ENCODE peak calls at places on chromosomes 6 and 20, in seven cellular contexts. One of them, this sample, is unnamed.

GRCh38 chr6:56488281-56488680 is 154.4 kb downstream of the DST start:
- DNase-seq in GM12878: no peak
- DNase-seq in heart left ventricle: no peak
- DNase-seq in gastrocnemius medialis: no peak
- DNase-seq in astrocyte: no peak
- DNase-seq in CD4-positive, CD25-positive, alpha-beta regulatory T cell: no peak
- DNase-seq in stomach: no peak
- DNase-seq in this sample: no peak

GRCh38 chr6:27290065-27290849 is 21.8 kb downstream of the POM121L2 start:
- DNase-seq in GM12878: peak; percentile 40
- DNase-seq in heart left ventricle: no peak
- DNase-seq in gastrocnemius medialis: no peak
- DNase-seq in astrocyte: peak; percentile 31
- DNase-seq in CD4-positive, CD25-positive, alpha-beta regulatory T cell: no peak
- DNase-seq in stomach: no peak
- DNase-seq in this sample: no peak

GRCh38 chr6:16199792-16200191 is 38.6 kb upstream of the GMPR start:
- DNase-seq in GM12878: no peak
- DNase-seq in heart left ventricle: no peak
- DNase-seq in gastrocnemius medialis: no peak
- DNase-seq in astrocyte: no peak
- DNase-seq in CD4-positive, CD25-positive, alpha-beta regulatory T cell: no peak
- DNase-seq in stomach: no peak
- DNase-seq in this sample: no peak

GRCh38 chr6:44339763-44340625 is 2.5 kb upstream of the SPATS1 start:
- DNase-seq in GM12878: no peak
- DNase-seq in heart left ventricle: no peak
- DNase-seq in gastrocnemius medialis: no peak
- DNase-seq in astrocyte: peak; percentile 7
- DNase-seq in CD4-positive, CD25-positive, alpha-beta regulatory T cell: no peak
- DNase-seq in stomach: no peak
- DNase-seq in this sample: no peak

GRCh38 chr6:46888031-46888430 is 33.7 kb downstream of the ADGRF5 start:
- DNase-seq in GM12878: no peak
- DNase-seq in heart left ventricle: no peak
- DNase-seq in gastrocnemius medialis: no peak
- DNase-seq in astrocyte: peak; percentile 80
- DNase-seq in CD4-positive, CD25-positive, alpha-beta regulatory T cell: no peak
- DNase-seq in stomach: no peak
- DNase-seq in this sample: no peak

GRCh38 chr6:43687079-43687436 is 533 bp downstream of the MRPS18A start:
- DNase-seq in GM12878: no peak
- DNase-seq in heart left ventricle: no peak
- DNase-seq in gastrocnemius medialis: no peak
- DNase-seq in astrocyte: no peak
- DNase-seq in CD4-positive, CD25-positive, alpha-beta regulatory T cell: no peak
- DNase-seq in stomach: no peak
- DNase-seq in this sample: no peak

GRCh38 chr20:61757678-61758555 is 307.8 kb downstream of the TAF4 start:
- DNase-seq in GM12878: no peak
- DNase-seq in heart left ventricle: no peak
- DNase-seq in gastrocnemius medialis: no peak
- DNase-seq in astrocyte: peak; percentile 76
- DNase-seq in CD4-positive, CD25-positive, alpha-beta regulatory T cell: no peak
- DNase-seq in stomach: no peak
- DNase-seq in this sample: no peak

GRCh38 chr20:51372176-51372803 is 170.2 kb downstream of the NFATC2 start:
- DNase-seq in GM12878: no peak
- DNase-seq in heart left ventricle: peak; percentile 62
- DNase-seq in gastrocnemius medialis: peak; percentile 42
- DNase-seq in astrocyte: peak; percentile 43
- DNase-seq in CD4-positive, CD25-positive, alpha-beta regulatory T cell: peak; percentile 18
- DNase-seq in stomach: peak; percentile 78
- DNase-seq in this sample: peak; percentile 41

GRCh38 chr20:59777814-59778575 is 155.4 kb downstream of the SYCP2 start:
- DNase-seq in GM12878: no peak
- DNase-seq in heart left ventricle: peak; percentile 5
- DNase-seq in gastrocnemius medialis: no peak
- DNase-seq in astrocyte: no peak
- DNase-seq in CD4-positive, CD25-positive, alpha-beta regulatory T cell: no peak
- DNase-seq in stomach: peak; percentile 20
- DNase-seq in this sample: no peak

GRCh38 chr6:53679446-53679933 is 13.9 kb upstream of the KLHL31 start:
- DNase-seq in GM12878: no peak
- DNase-seq in heart left ventricle: no peak
- DNase-seq in gastrocnemius medialis: no peak
- DNase-seq in astrocyte: peak; percentile 30
- DNase-seq in CD4-positive, CD25-positive, alpha-beta regulatory T cell: no peak
- DNase-seq in stomach: no peak
- DNase-seq in this sample: no peak

GRCh38 chr20:3814928-3815495 is 5.3 kb upstream of the AP5S1 start:
- DNase-seq in GM12878: no peak
- DNase-seq in heart left ventricle: no peak
- DNase-seq in gastrocnemius medialis: no peak
- DNase-seq in astrocyte: no peak
- DNase-seq in CD4-positive, CD25-positive, alpha-beta regulatory T cell: no peak
- DNase-seq in stomach: no peak
- DNase-seq in this sample: no peak

GRCh38 chr6:50849016-50849748 is 30.5 kb downstream of the TFAP2B start:
- DNase-seq in GM12878: no peak
- DNase-seq in heart left ventricle: no peak
- DNase-seq in gastrocnemius medialis: no peak
- DNase-seq in astrocyte: no peak
- DNase-seq in CD4-positive, CD25-positive, alpha-beta regulatory T cell: no peak
- DNase-seq in stomach: no peak
- DNase-seq in this sample: no peak

GRCh38 chr6:50851269-50851847 is 32.7 kb downstream of the TFAP2B start:
- DNase-seq in GM12878: no peak
- DNase-seq in heart left ventricle: no peak
- DNase-seq in gastrocnemius medialis: no peak
- DNase-seq in astrocyte: no peak
- DNase-seq in CD4-positive, CD25-positive, alpha-beta regulatory T cell: no peak
- DNase-seq in stomach: no peak
- DNase-seq in this sample: no peak

GRCh38 chr6:50850860-50851259 is 32.2 kb downstream of the TFAP2B start:
- DNase-seq in GM12878: no peak
- DNase-seq in heart left ventricle: no peak
- DNase-seq in gastrocnemius medialis: no peak
- DNase-seq in astrocyte: no peak
- DNase-seq in CD4-positive, CD25-positive, alpha-beta regulatory T cell: no peak
- DNase-seq in stomach: no peak
- DNase-seq in this sample: no peak

GRCh38 chr6:50850223-50850751 is 31.6 kb downstream of the TFAP2B start:
- DNase-seq in GM12878: no peak
- DNase-seq in heart left ventricle: no peak
- DNase-seq in gastrocnemius medialis: no peak
- DNase-seq in astrocyte: no peak
- DNase-seq in CD4-positive, CD25-positive, alpha-beta regulatory T cell: no peak
- DNase-seq in stomach: no peak
- DNase-seq in this sample: no peak

GRCh38 chr6:50849781-50850180 is 31.1 kb downstream of the TFAP2B start:
- DNase-seq in GM12878: no peak
- DNase-seq in heart left ventricle: no peak
- DNase-seq in gastrocnemius medialis: no peak
- DNase-seq in astrocyte: no peak
- DNase-seq in CD4-positive, CD25-positive, alpha-beta regulatory T cell: no peak
- DNase-seq in stomach: no peak
- DNase-seq in this sample: no peak
- H3K4me3 ChIP-seq in GM12878: no peak overlapping the region
- H3K4me3 ChIP-seq in heart left ventricle: no peak overlapping the region
- H3K4me3 ChIP-seq in gastrocnemius medialis: peak overlapping the region; percentile 33
- H3K4me3 ChIP-seq in astrocyte: no peak overlapping the region
- H3K4me3 ChIP-seq in CD4-positive, CD25-positive, alpha-beta regulatory T cell: no peak overlapping the region
- H3K4me3 ChIP-seq in stomach: no peak overlapping the region
- H3K4me3 ChIP-seq in this sample: no peak overlapping the region

GRCh38 chr6:151018911-151019795 is 153.7 kb downstream of the MTHFD1L start:
- DNase-seq in GM12878: no peak
- DNase-seq in heart left ventricle: no peak
- DNase-seq in gastrocnemius medialis: no peak
- DNase-seq in astrocyte: peak; percentile 42
- DNase-seq in CD4-positive, CD25-positive, alpha-beta regulatory T cell: no peak
- DNase-seq in stomach: no peak
- DNase-seq in this sample: no peak
- H3K27ac ChIP-seq in GM12878: no peak overlapping the region
- H3K27ac ChIP-seq in heart left ventricle: no peak overlapping the region
- H3K27ac ChIP-seq in gastrocnemius medialis: no peak overlapping the region
- H3K27ac ChIP-seq in astrocyte: no peak overlapping the region
- H3K27ac ChIP-seq in CD4-positive, CD25-positive, alpha-beta regulatory T cell: no peak overlapping the region
- H3K27ac ChIP-seq in stomach: no peak overlapping the region
- H3K27ac ChIP-seq in this sample: no peak overlapping the region

GRCh38 chr6:167565884-167566491 is 241.1 kb downstream of the TTLL2 start:
- DNase-seq in GM12878: no peak
- DNase-seq in heart left ventricle: peak; percentile 55
- DNase-seq in gastrocnemius medialis: peak; percentile 38
- DNase-seq in astrocyte: no peak
- DNase-seq in CD4-positive, CD25-positive, alpha-beta regulatory T cell: no peak
- DNase-seq in stomach: no peak
- DNase-seq in this sample: no peak

GRCh38 chr6:167565388-167565787 is 240.5 kb downstream of the TTLL2 start:
- DNase-seq in GM12878: no peak
- DNase-seq in heart left ventricle: no peak
- DNase-seq in gastrocnemius medialis: no peak
- DNase-seq in astrocyte: no peak
- DNase-seq in CD4-positive, CD25-positive, alpha-beta regulatory T cell: no peak
- DNase-seq in stomach: no peak
- DNase-seq in this sample: no peak

GRCh38 chr6:167567142-167568033 is 242.5 kb downstream of the TTLL2 start:
- DNase-seq in GM12878: no peak
- DNase-seq in heart left ventricle: no peak
- DNase-seq in gastrocnemius medialis: peak; percentile 71
- DNase-seq in astrocyte: no peak
- DNase-seq in CD4-positive, CD25-positive, alpha-beta regulatory T cell: no peak
- DNase-seq in stomach: no peak
- DNase-seq in this sample: no peak

GRCh38 chr6:167566711-167567141 is 241.8 kb downstream of the TTLL2 start:
- DNase-seq in GM12878: no peak
- DNase-seq in heart left ventricle: no peak
- DNase-seq in gastrocnemius medialis: no peak
- DNase-seq in astrocyte: no peak
- DNase-seq in CD4-positive, CD25-positive, alpha-beta regulatory T cell: no peak
- DNase-seq in stomach: no peak
- DNase-seq in this sample: no peak

DNA sequence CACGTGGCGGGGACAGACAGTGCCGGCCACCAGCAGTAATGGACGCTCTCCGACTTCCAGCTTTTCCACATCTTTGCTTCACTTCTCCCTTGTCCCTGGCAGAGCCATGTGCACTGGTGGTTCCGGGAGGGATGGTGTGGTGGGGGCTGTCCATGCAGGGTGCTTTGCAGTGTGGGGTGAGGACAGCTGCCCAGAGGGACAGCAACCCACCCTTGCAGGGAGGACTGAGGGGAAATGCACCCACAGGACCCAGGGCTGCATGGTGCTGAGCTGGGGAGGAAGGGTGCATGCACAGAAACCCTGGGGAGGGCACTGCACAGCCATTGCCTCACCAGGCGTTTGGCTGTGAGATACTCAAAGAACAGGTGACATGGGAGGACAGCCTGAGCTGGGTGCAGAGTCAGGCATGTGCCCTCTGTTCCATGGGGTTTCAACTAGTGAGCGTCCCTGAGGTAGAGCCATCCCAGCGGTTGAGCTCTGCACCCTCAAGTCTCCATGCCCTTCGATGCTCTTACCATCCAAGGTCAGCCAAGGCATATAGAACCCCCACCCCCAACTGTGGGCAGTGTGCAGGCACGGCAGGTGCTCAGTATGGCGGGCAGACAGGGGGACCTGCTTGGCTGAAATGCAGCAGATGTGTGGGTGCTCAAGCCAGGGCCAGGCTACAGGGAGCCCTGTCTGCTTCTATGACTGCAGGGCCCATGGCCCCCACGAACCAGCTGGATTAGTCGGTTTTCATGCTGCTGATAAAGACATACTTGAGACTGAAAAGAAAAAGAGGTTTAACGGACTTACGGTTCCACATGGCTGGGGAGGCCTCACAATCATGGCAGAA is 239.7 kb downstream of the TTLL2 start:
- DNase-seq in GM12878: no peak
- DNase-seq in heart left ventricle: no peak
- DNase-seq in gastrocnemius medialis: no peak
- DNase-seq in astrocyte: no peak
- DNase-seq in CD4-positive, CD25-positive, alpha-beta regulatory T cell: no peak
- DNase-seq in stomach: no peak
- DNase-seq in this sample: no peak
- H3K9me3 ChIP-seq in GM12878: no peaks in the 10 kb centered on the region
- H3K9me3 ChIP-seq in heart left ventricle: no peaks in the 10 kb centered on the region
- H3K9me3 ChIP-seq in gastrocnemius medialis: no peaks in the 10 kb centered on the region
- H3K9me3 ChIP-seq in astrocyte: no peaks in the 10 kb centered on the region
- H3K9me3 ChIP-seq in CD4-positive, CD25-positive, alpha-beta regulatory T cell: no peaks in the 10 kb centered on the region
- H3K9me3 ChIP-seq in stomach: no peaks in the 10 kb centered on the region
- H3K9me3 ChIP-seq in this sample: no peaks in the 10 kb centered on the region

GRCh38 chr6:75250552-75250951 is 7.0 kb upstream of the COX7A2 start:
- DNase-seq in GM12878: no peak
- DNase-seq in heart left ventricle: no peak
- DNase-seq in gastrocnemius medialis: no peak
- DNase-seq in astrocyte: no peak
- DNase-seq in CD4-positive, CD25-positive, alpha-beta regulatory T cell: no peak
- DNase-seq in stomach: no peak
- DNase-seq in this sample: no peak

GRCh38 chr6:75246386-75246785 is 2.8 kb upstream of the COX7A2 start:
- DNase-seq in GM12878: no peak
- DNase-seq in heart left ventricle: no peak
- DNase-seq in gastrocnemius medialis: no peak
- DNase-seq in astrocyte: no peak
- DNase-seq in CD4-positive, CD25-positive, alpha-beta regulatory T cell: no peak
- DNase-seq in stomach: no peak
- DNase-seq in this sample: no peak

GRCh38 chr6:75244063-75244575 is 518 bp upstream of the COX7A2 start:
- DNase-seq in GM12878: no peak
- DNase-seq in heart left ventricle: no peak
- DNase-seq in gastrocnemius medialis: no peak
- DNase-seq in astrocyte: no peak
- DNase-seq in CD4-positive, CD25-positive, alpha-beta regulatory T cell: no peak
- DNase-seq in stomach: no peak
- DNase-seq in this sample: no peak

GRCh38 chr6:75249837-75250236 is 6.2 kb upstream of the COX7A2 start:
- DNase-seq in GM12878: no peak
- DNase-seq in heart left ventricle: no peak
- DNase-seq in gastrocnemius medialis: no peak
- DNase-seq in astrocyte: no peak
- DNase-seq in CD4-positive, CD25-positive, alpha-beta regulatory T cell: no peak
- DNase-seq in stomach: no peak
- DNase-seq in this sample: no peak
- H3K4me3 ChIP-seq in GM12878: no peak overlapping the region
- H3K4me3 ChIP-seq in heart left ventricle: no peak overlapping the region
- H3K4me3 ChIP-seq in gastrocnemius medialis: no peak overlapping the region
- H3K4me3 ChIP-seq in astrocyte: no peak overlapping the region
- H3K4me3 ChIP-seq in CD4-positive, CD25-positive, alpha-beta regulatory T cell: no peak overlapping the region
- H3K4me3 ChIP-seq in stomach: no peak overlapping the region
- H3K4me3 ChIP-seq in this sample: no peak overlapping the region

DNA sequence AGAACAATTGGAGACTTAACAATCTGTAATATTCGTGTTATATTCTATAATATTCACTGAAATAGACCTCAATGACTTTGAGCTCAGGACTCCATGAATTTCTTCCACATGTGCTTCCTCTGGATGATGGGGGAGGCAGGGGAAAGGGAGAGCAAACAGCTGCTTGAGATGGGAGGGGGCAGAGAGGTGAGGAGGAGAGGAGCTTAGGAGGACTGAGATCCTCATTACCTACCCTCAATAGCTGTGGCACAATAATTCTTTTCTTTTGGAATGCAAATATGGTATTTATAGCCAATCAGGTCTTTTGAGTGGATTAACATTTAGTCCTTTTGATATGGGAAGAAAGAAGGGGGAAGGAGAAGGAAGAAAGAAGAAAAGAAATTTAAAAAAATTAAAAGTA is 64.1 kb upstream of the ZNF217 start:
- DNase-seq in GM12878: no peak
- DNase-seq in heart left ventricle: no peak
- DNase-seq in gastrocnemius medialis: no peak
- DNase-seq in astrocyte: no peak
- DNase-seq in CD4-positive, CD25-positive, alpha-beta regulatory T cell: no peak
- DNase-seq in stomach: no peak
- DNase-seq in this sample: no peak
- H3K27ac ChIP-seq in GM12878: peak overlapping the region; percentile 99
- H3K27ac ChIP-seq in heart left ventricle: no peak overlapping the region
- H3K27ac ChIP-seq in gastrocnemius medialis: no peak overlapping the region
- H3K27ac ChIP-seq in astrocyte: no peak overlapping the region
- H3K27ac ChIP-seq in CD4-positive, CD25-positive, alpha-beta regulatory T cell: peak overlapping the region; percentile 10
- H3K27ac ChIP-seq in stomach: no peak overlapping the region
- H3K27ac ChIP-seq in this sample: no peak overlapping the region

This sample was measured in CD8-positive, alpha-beta memory T cell.